ENCODE peak calls at places on chromosomes 13 and 19, in five cellular contexts. R, Q, D, O and W are unnamed samples.

GRCh38 chr19:23399443-23399842 is 4.2 kb upstream of the ZNF91 start:
- DNase-seq in R (no peak), Q (no peak), D (no peak), O (no peak), W (no peak)

GRCh38 chr19:4713384-4713951 is 10.2 kb downstream of the DPP9 start:
- DNase-seq in R (peak; percentile 100), Q (no peak), D (peak; percentile 97), O (no peak), W (peak; percentile 84)

GRCh38 chr19:30528919-30529318 is 156.7 kb downstream of the ZNF536 start:
- DNase-seq in R (no peak), Q (no peak), D (no peak), O (no peak), W (no peak)

GRCh38 chr19:27729332-27729731 is 1483.6 kb downstream of the UQCRFS1 start:
- DNase-seq in R (no peak), Q (no peak), D (no peak), O (no peak), W (no peak)

GRCh38 chr19:12000152-12000981 is 35.1 kb downstream of the ZNF433 start:
- DNase-seq in R (peak; percentile 67), Q (no peak), D (peak; percentile 43), O (no peak), W (peak; percentile 39)

GRCh38 chr13:87872813-87873212 is 201.6 kb downstream of the SLITRK5 start:
- DNase-seq in R (peak; percentile 58), Q (no peak), D (no peak), O (no peak), W (no peak)

GRCh38 chr13:38888309-38888708 is 102.3 kb downstream of the STOML3 start:
- DNase-seq in R (peak; percentile 79), Q (no peak), D (peak; percentile 31), O (no peak), W (no peak)

GRCh38 chr13:110445183-110445582 is 116.3 kb downstream of the RAB20 start:
- DNase-seq in R (peak; percentile 63), Q (no peak), D (peak; percentile 77), O (no peak), W (no peak)

GRCh38 chr19:13029893-13030292 is 34.6 kb downstream of the NFIX start:
- DNase-seq in R (no peak), Q (peak; percentile 55), D (no peak), O (no peak), W (no peak)

GRCh38 chr13:25882732-25883357 is 169.0 kb downstream of the SHISA2 start:
- DNase-seq in R (no peak), Q (peak; percentile 39), D (no peak), O (no peak), W (peak; percentile 10)

GRCh38 chr13:50910483-50910805 is 853 bp downstream of the RNASEH2B start:
- DNase-seq in R (peak; percentile 62), Q (peak; percentile 42), D (peak; percentile 42), O (peak; percentile 29), W (peak; percentile 61)

GRCh38 chr13:58852076-58852475 is 1220.5 kb downstream of the PCDH17 start:
- DNase-seq in R (peak; percentile 62), Q (no peak), D (no peak), O (no peak), W (no peak)

GRCh38 chr19:38616265-38616664 is 1.5 kb downstream of the MAP4K1 start:
- DNase-seq in R (no peak), Q (no peak), D (no peak), O (no peak), W (no peak)

GRCh38 chr19:53898680-53899341 is 10.3 kb upstream of the CACNG7 start:
- DNase-seq in R (no peak), Q (peak; percentile 98), D (no peak), O (no peak), W (no peak)

GRCh38 chr13:63110431-63110830 is 1694.8 kb upstream of the PCDH20 start:
- DNase-seq in R (peak; percentile 56), Q (no peak), D (peak; percentile 43), O (no peak), W (peak; percentile 57)

GRCh38 chr19:3827306-3827705 is 41.1 kb upstream of the MATK start:
- DNase-seq in R (no peak), Q (no peak), D (no peak), O (no peak), W (no peak)

GRCh38 chr13:34037636-34038325 is 219.8 kb downstream of the RFC3 start:
- DNase-seq in R (peak; percentile 39), Q (peak; percentile 32), D (no peak), O (no peak), W (no peak)

GRCh38 chr13:38607136-38607535 is 79.7 kb upstream of the FREM2 start:
- DNase-seq in R (peak; percentile 10), Q (peak; percentile 7), D (no peak), O (no peak), W (no peak)

GRCh38 chr13:42275506-42275905 is 3.6 kb downstream of the AKAP11 start:
- DNase-seq in R (no peak), Q (no peak), D (no peak), O (no peak), W (no peak)

GRCh38 chr19:8141726-8142524 is 7.5 kb downstream of the FBN3 start:
- DNase-seq in R (no peak), Q (no peak), D (no peak), O (no peak), W (no peak)

GRCh38 chr19:3466630-3467029 is 13.7 kb downstream of the SMIM24 start:
- DNase-seq in R (no peak), Q (no peak), D (no peak), O (no peak), W (no peak)

GRCh38 chr13:19763618-19764017 is 19.1 kb downstream of the PSPC1 start:
- DNase-seq in R (no peak), Q (no peak), D (no peak), O (no peak), W (no peak)

GRCh38 chr19:46442808-46443450 is 14.2 kb upstream of the PNMA8C start:
- DNase-seq in R (peak; percentile 77), Q (no peak), D (peak; percentile 78), O (no peak), W (peak; percentile 84)

GRCh38 chr13:103852036-103852435 is 785.8 kb upstream of the SLC10A2 start:
- DNase-seq in R (no peak), Q (no peak), D (no peak), O (no peak), W (no peak)

GRCh38 chr19:10416380-10417257 is 3.7 kb upstream of the PDE4A start:
- DNase-seq in R (peak; percentile 75), Q (peak; percentile 95), D (peak; percentile 90), O (peak; percentile 84), W (peak; percentile 96)
- H3K9ac ChIP-seq in R (peak overlapping the region; percentile 60), Q (no peak overlapping the region), D (peak overlapping the region; percentile 72), O (peak overlapping the region; percentile 82), W (peak overlapping the region; percentile 80)

DNA sequence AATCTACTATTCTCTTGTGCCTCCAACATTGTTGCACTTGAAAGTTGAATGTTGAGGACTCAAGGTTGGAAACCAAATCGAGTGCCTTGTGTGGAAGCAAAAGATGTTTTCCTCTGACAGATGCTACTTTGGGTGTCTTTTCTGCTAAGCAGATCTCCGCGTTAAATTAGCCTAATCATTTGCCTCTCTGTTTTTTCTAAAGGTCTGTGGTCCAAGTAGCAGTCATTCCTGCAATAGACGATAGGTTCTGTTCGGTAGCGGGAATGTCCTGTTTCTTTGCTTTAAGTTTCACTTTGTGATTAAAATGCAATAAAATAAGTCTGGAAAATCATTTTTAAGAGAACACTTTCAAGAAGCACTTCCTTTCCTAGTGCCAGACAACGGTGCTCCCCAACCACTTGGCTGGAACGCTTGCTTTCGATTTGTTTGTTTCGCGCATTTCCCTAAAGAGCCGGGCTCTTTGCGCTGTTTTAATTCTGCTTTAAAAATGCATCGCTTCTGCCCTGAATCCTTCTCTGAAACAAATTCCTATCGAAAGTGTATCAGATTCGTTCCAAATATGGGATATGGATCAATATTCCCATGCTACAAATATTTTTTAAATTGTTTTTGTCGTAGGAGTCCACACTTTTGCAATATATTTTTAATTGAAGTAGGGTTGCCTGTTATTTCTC is 14.1 kb downstream of the ZIC2 start:
- DNase-seq in R (no peak), Q (peak; percentile 59), D (no peak), O (peak; percentile 61), W (no peak)
- H3K9ac ChIP-seq in R (no peak overlapping the region), Q (no peak overlapping the region), D (no peak overlapping the region), O (no peak overlapping the region), W (no peak overlapping the region)

DNA sequence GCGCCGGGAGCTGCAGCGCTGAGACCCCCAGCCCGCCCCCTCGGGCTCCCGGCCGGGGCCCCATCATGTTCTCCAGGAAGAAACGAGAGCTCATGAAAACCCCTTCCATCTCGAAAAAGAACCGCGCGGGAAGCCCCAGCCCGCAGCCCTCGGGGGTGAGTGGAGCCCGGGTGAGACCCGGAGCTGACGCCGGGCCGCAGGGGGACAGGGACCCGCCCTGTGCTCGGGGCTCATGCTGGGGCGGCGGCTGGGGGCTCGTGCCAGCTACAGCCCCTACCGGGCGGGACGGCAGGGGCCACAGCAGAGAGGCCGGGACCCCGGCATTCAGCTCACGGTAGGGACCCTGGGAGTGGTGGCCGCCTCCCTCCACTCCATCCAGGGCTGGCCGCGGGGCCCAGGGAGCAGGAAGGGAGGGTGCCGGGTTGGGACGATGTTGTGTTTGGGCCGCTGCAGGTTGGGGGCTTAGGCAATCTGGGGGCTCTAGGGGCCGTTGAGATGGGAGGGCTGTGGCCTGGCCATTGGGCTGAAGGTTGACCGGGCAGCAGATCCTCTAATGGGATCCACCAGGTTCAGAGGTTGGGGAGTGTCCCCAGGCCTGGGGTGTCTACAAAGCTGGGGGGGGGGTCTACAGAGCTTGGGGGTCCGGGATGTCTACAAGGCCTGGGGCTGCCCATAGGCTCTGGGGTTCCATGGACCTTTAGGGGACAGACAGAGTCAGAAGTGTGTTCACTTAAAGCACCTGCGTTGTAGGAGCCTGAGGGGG is 555 bp downstream of the ARHGAP45 start:
- DNase-seq in R (no peak), Q (no peak), D (no peak), O (no peak), W (no peak)
- H3K9ac ChIP-seq in R (no peak overlapping the region), Q (no peak overlapping the region), D (no peak overlapping the region), O (no peak overlapping the region), W (no peak overlapping the region)

GRCh38 chr19:6021878-6022569 is 44.1 kb upstream of the RANBP3 start:
- DNase-seq in R (peak; percentile 41), Q (peak; percentile 94), D (peak; percentile 69), O (peak; percentile 87), W (peak; percentile 76)
- H3K9ac ChIP-seq in R (no peak overlapping the region), Q (no peak overlapping the region), D (no peak overlapping the region), O (peak overlapping the region; percentile 38), W (no peak overlapping the region)

GRCh38 chr13:30617315-30618185 is at the start of gene USPL1:
- DNase-seq in R (peak; percentile 100), Q (peak; percentile 99), D (peak; percentile 99), O (peak; percentile 98), W (peak; percentile 99)

GRCh38 chr13:30616927-30617314 is 799 bp upstream of the USPL1 start:
- DNase-seq in R (peak; percentile 92), Q (peak; percentile 87), D (peak; percentile 89), O (no peak), W (peak; percentile 94)

GRCh38 chr13:30619731-30620130 is 2.0 kb downstream of the USPL1 start:
- DNase-seq in R (no peak), Q (no peak), D (no peak), O (no peak), W (no peak)

GRCh38 chr13:30618186-30618937 is 642 bp downstream of the USPL1 start:
- DNase-seq in R (peak; percentile 14), Q (peak; percentile 15), D (no peak), O (peak; percentile 18), W (peak; percentile 54)

DNA sequence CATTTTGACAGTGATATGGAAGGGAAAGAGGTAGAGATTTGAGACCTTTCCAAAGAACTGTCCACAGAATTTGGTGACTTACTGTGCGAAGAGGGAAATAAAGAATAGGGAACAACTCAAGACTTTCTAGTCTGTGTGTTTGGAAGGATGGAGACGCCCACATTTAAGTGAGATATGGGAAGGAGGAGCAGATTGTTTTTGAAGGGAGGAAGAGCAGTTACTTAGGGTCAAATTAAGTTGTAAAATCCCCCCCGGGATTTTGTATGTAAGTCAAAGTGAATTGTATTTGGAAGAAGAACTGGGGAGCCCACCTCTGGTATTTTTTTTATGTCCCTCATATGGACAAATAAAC is 1.2 kb downstream of the USPL1 start:
- DNase-seq in R (no peak), Q (no peak), D (no peak), O (no peak), W (no peak)
- H3K9ac ChIP-seq in R (peak overlapping the region; percentile 77), Q (peak overlapping the region; percentile 62), D (peak overlapping the region; percentile 89), O (no peak overlapping the region), W (peak overlapping the region; percentile 94)